ENCODE peak calls at places on chromosomes 3 and 15, in four cellular contexts. U is GOT3; A is stromal cell of bone marrow; T is activated CD4-positive, alpha-beta T cell treated with anti-CD3 and anti-CD28 coated beads, Interleukin-2, amount 50 U/mL, for 1 hour. G is an unnamed sample.

GRCh38 chr3:120636790-120637401 is 40.8 kb downstream of the NDUFB4 start:
- DNase-seq in U (no peak), A (no peak), T (no peak), G (no peak)

GRCh38 chr3:73745429-73746247 is 120.9 kb upstream of the PDZRN3 start:
- DNase-seq in U (no peak), A (no peak), T (no peak), G (no peak)

GRCh38 chr3:156641261-156641975 is 33.0 kb upstream of the TIPARP start:
- DNase-seq in U (no peak), A (no peak), T (no peak), G (no peak)

GRCh38 chr3:88149146-88149515 is 628 bp upstream of the C3orf38 start:
- DNase-seq in U (peak), A (peak), T (no peak), G (no peak)

GRCh38 chr3:126111566-126112475 is 27.9 kb upstream of the SLC41A3 start:
- DNase-seq in U (no peak), A (no peak), T (no peak), G (peak)

GRCh38 chr3:140276698-140277097 is 341.7 kb downstream of the CLSTN2 start:
- DNase-seq in U (no peak), A (no peak), T (no peak), G (no peak)

GRCh38 chr3:178202199-178202598 is 334.0 kb upstream of the KCNMB2 start:
- DNase-seq in U (no peak), A (no peak), T (no peak), G (no peak)

GRCh38 chr3:68504185-68504584 is 428.2 kb downstream of the TAFA4 start:
- DNase-seq in U (no peak), A (no peak), T (no peak), G (no peak)

GRCh38 chr15:75043509-75044257 is 20.3 kb downstream of the PPCDC start:
- DNase-seq in U (peak), A (peak), T (no peak), G (peak)

GRCh38 chr3:135214400-135214799 is 419.3 kb downstream of the EPHB1 start:
- DNase-seq in U (no peak), A (no peak), T (no peak), G (no peak)

GRCh38 chr3:185843126-185843525 is 18.3 kb upstream of the IGF2BP2 start:
- DNase-seq in U (no peak), A (no peak), T (no peak), G (no peak)

GRCh38 chr3:141764041-141764440 is 833 bp downstream of the GRK7 start:
- DNase-seq in U (no peak), A (no peak), T (no peak), G (no peak)

GRCh38 chr3:139202959-139203349 is 140.9 kb upstream of the MRPS22 start:
- DNase-seq in U (no peak), A (no peak), T (no peak), G (no peak)

G was measured in ascending aorta.